ENCODE peak calls at places on chromosomes 1 and 21, in ten cellular contexts. S is K562, X is sigmoid colon, T is gastrocnemius medialis, E is HCT116, I is stomach, D is heart left ventricle, M is uterus, Y is transverse colon, N is IMR-90. O is an unnamed sample.
A peak's percentile ranks its signal among the peaks of the same experiment; 100 is the strongest.

GRCh38 chr1:234870020-234870378 is 258.6 kb downstream of the TOMM20 start:
- DNase-seq in T (no peak), M (peak; percentile 5), D (no peak), S (no peak), I (no peak), X (no peak), N (no peak), Y (no peak), E (no peak), O (no peak)

GRCh38 chr1:228275154-228275434 is 67.2 kb downstream of the OBSCN start:
- DNase-seq in I (no peak), E (no peak), D (no peak), N (no peak), T (no peak), S (no peak), Y (no peak), M (no peak), X (peak; percentile 66), O (no peak)

GRCh38 chr1:118104956-118105355 is 80.1 kb downstream of the SPAG17 start:
- DNase-seq in M (no peak), I (no peak), N (no peak), Y (no peak), E (no peak), T (no peak), X (no peak), D (no peak), S (no peak), O (no peak)

GRCh38 chr21:23452384-23453083 is 2154.7 kb downstream of the MRPL39 start:
- DNase-seq in I (no peak), E (no peak), T (no peak), Y (no peak), N (no peak), X (no peak), S (no peak), M (no peak), D (no peak), O (no peak)

GRCh38 chr1:173295391-173295790 is 88.3 kb upstream of the TNFSF4 start:
- DNase-seq in M (no peak), T (no peak), S (no peak), I (no peak), Y (no peak), D (no peak), N (no peak), X (no peak), E (no peak), O (no peak)

GRCh38 chr1:7581754-7582264 is 189.3 kb upstream of the VAMP3 start:
- DNase-seq in S (no peak), X (peak; percentile 75), N (no peak), Y (no peak), E (no peak), I (no peak), T (no peak), M (peak; percentile 39), D (peak; percentile 17), O (no peak)

GRCh38 chr1:110087812-110088738 is 17.6 kb upstream of the ALX3 start:
- DNase-seq in S (peak; percentile 86), M (no peak), E (peak; percentile 31), N (peak; percentile 56), D (peak; percentile 40), Y (peak; percentile 47), T (no peak), I (peak; percentile 52), X (no peak), O (peak; percentile 82)

GRCh38 chr1:89986020-89986419 is 8.9 kb upstream of the ZNF326 start:
- DNase-seq in X (no peak), I (no peak), Y (no peak), T (no peak), D (no peak), M (no peak), E (no peak), N (no peak), S (peak; percentile 33), O (no peak)

GRCh38 chr1:180151508-180151907 is 3.2 kb upstream of the QSOX1 start:
- DNase-seq in I (no peak), D (no peak), E (no peak), Y (no peak), T (no peak), S (no peak), N (peak; percentile 95), M (no peak), X (no peak), O (peak; percentile 73)

GRCh38 chr1:160768295-160768657 is 27.7 kb upstream of the LY9 start:
- DNase-seq in E (no peak), Y (peak; percentile 72), I (peak; percentile 58), N (no peak), M (no peak), X (no peak), D (peak; percentile 38), S (no peak), T (no peak), O (no peak)

GRCh38 chr1:35715568-35716002 is 3.1 kb downstream of the C1orf216 start:
- DNase-seq in D (peak; percentile 70), E (peak; percentile 72), T (no peak), Y (peak; percentile 80), M (peak; percentile 59), I (peak; percentile 75), X (peak; percentile 79), S (peak; percentile 74), N (peak; percentile 69), O (peak; percentile 87)

GRCh38 chr1:226641671-226642231 is 93.2 kb downstream of the STUM start:
- DNase-seq in S (no peak), M (peak; percentile 16), N (no peak), E (no peak), Y (no peak), T (no peak), D (no peak), X (peak; percentile 58), I (no peak), O (no peak)

GRCh38 chr1:116772648-116773045 is 18.4 kb downstream of the CD2 start:
- DNase-seq in D (no peak), I (no peak), M (no peak), X (no peak), N (no peak), S (no peak), E (no peak), T (no peak), Y (no peak), O (no peak)

GRCh38 chr1:88973520-88974137 is 18.8 kb downstream of the KYAT3 start:
- DNase-seq in M (no peak), X (no peak), Y (no peak), N (peak; percentile 54), E (peak; percentile 33), D (no peak), T (no peak), S (peak; percentile 24), I (no peak), O (no peak)

GRCh38 chr21:46057710-46058241 is 40.1 kb upstream of the COL6A2 start:
- DNase-seq in N (no peak), I (peak; percentile 20), X (peak; percentile 70), S (no peak), D (no peak), E (no peak), M (no peak), Y (no peak), T (no peak), O (no peak)
- TF ChIP-seq POLR2A in N (no peak), I (no peak), X (no peak), S (no peak), D (no peak), E (no peak), M (no peak), Y (no peak), T (no peak), O (no peak)

GRCh38 chr1:224534731-224535130 is 81.4 kb upstream of the CNIH3 start:
- DNase-seq in E (no peak), M (no peak), Y (no peak), X (no peak), I (no peak), S (no peak), D (no peak), T (no peak), N (no peak), O (no peak)
- TF ChIP-seq POLR2A in E (no peak), M (no peak), Y (no peak), X (no peak), I (no peak), S (no peak), D (no peak), T (no peak), N (no peak), O (no peak)

GRCh38 chr1:154222518-154222917 is 1.8 kb downstream of the UBAP2L start:
- DNase-seq in N (no peak), E (no peak), M (no peak), T (no peak), Y (no peak), S (no peak), I (no peak), X (no peak), D (no peak), O (no peak)

GRCh38 chr1:154219511-154219910 is 1.2 kb upstream of the UBAP2L start:
- DNase-seq in T (peak; percentile 10), N (peak; percentile 47), E (no peak), D (no peak), I (no peak), Y (peak; percentile 11), X (no peak), S (no peak), M (no peak), O (no peak)

GRCh38 chr1:154220071-154220969 is at the start of gene UBAP2L:
- DNase-seq in S (peak; percentile 84), N (peak; percentile 99), Y (peak; percentile 99), X (peak; percentile 100), T (peak; percentile 99), M (peak; percentile 99), I (peak; percentile 99), D (peak; percentile 99), E (peak; percentile 98), O (peak; percentile 88)

GRCh38 chr1:154221815-154222081 is 993 bp downstream of the UBAP2L start:
- DNase-seq in T (no peak), E (no peak), N (peak; percentile 87), I (no peak), X (no peak), D (no peak), Y (no peak), S (no peak), M (no peak), O (no peak)

DNA sequence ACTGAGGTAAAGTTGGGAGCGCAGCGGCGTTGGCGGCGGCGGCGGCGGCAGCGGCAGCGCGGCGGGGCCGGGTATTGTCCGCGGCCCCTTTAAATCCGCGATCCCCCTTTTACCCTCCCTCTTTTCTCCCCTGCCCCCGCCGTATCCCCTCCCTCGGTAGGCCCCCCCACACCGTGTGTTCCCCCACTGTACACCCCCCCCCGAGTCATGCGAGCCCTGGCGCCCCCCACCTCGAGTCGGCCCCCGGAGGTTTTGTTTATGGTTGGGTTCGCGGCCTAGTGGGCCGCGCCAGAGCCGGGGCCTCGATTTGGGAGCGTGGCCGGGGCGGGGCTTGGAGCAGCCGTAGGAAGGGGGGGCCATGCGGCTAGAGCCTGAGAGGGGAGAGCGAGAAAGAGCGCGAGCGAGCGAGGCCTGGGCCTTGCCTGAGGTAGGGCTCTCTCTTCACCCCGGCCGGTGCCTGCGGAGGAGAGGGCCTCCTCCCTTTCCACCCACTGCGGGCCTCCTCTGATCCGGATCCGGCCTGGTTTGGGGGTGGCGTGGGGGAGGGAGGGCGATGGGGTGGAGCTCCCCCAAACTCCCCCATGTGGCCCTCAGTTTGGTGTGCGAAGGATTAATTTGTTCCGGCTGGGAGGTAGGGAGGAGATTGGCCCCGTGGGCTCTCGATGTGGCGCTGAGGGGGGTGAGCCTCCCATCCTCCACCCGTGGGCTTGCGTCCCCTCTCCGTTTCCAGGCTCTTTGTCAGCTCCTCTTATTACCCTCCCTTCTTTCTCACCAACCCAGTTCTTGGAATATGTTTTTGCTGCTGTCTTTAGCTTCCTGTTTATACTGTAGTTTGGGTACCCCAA is 437 bp downstream of the UBAP2L start:
- DNase-seq in D (peak; percentile 70), S (peak; percentile 83), Y (peak; percentile 60), E (no peak), I (peak; percentile 61), X (peak; percentile 83), M (peak; percentile 64), N (peak; percentile 30), T (peak; percentile 26), O (no peak)
- TF ChIP-seq POLR2A in D (no peak), S (peak; percentile 31), Y (no peak), E (no peak), I (no peak), X (peak; percentile 34), M (no peak), N (peak; percentile 91), T (no peak), O (peak; percentile 53)

GRCh38 chr21:17462276-17462981 is 50.4 kb upstream of the CXADR start:
- DNase-seq in D (no peak), M (no peak), S (no peak), I (peak; percentile 83), N (peak; percentile 42), X (no peak), Y (peak; percentile 83), T (no peak), E (no peak), O (no peak)
- TF ChIP-seq POLR2A in D (no peak), M (no peak), S (no peak), I (no peak), N (no peak), X (no peak), Y (no peak), T (no peak), E (no peak), O (no peak)